ENCODE peak calls at places on chromosomes 3 and 15, in eight cellular contexts. L is HepG2, O is esophagus muscularis mucosa, K is ovary, S is sigmoid colon, G is transverse colon, A is K562, Z is A549. E is an unnamed sample.

GRCh38 chr3:13012228-13012691 is 61.0 kb downstream of the IQSEC1 start:
- DNase-seq in L (no peak), O (no peak), K (no peak), S (peak; percentile 89), G (peak; percentile 80), A (no peak), Z (no peak), E (peak; percentile 70)

GRCh38 chr3:133014325-133014724 is 23.9 kb upstream of the TMEM108 start:
- DNase-seq in L (no peak), O (no peak), K (no peak), S (no peak), G (no peak), A (no peak), Z (no peak), E (no peak)

GRCh38 chr3:30286007-30286669 is 320.3 kb upstream of the TGFBR2 start:
- DNase-seq in L (no peak), O (no peak), K (peak; percentile 63), S (peak; percentile 85), G (peak; percentile 51), A (no peak), Z (peak; percentile 71), E (peak; percentile 77)

GRCh38 chr3:39406368-39407258 is at the start of gene RPSA:
- DNase-seq in L (peak; percentile 96), O (peak; percentile 98), K (peak; percentile 86), S (peak; percentile 98), G (peak; percentile 97), A (peak; percentile 93), Z (peak; percentile 96), E (peak; percentile 96)

GRCh38 chr15:57418640-57419039 is 42.3 kb downstream of the CGNL1 start:
- DNase-seq in L (no peak), O (no peak), K (no peak), S (no peak), G (no peak), A (no peak), Z (no peak), E (no peak)

GRCh38 chr3:160141485-160142185 is 83.6 kb upstream of the C3orf80 start:
- DNase-seq in L (no peak), O (no peak), K (no peak), S (no peak), G (no peak), A (no peak), Z (peak; percentile 71), E (no peak)

GRCh38 chr3:194250104-194251002 is 100.8 kb downstream of the CPN2 start:
- DNase-seq in L (no peak), O (no peak), K (peak; percentile 87), S (peak; percentile 88), G (no peak), A (no peak), Z (no peak), E (peak; percentile 7)

GRCh38 chr15:26867199-26868007 is 541 bp downstream of the GABRA5 start:
- DNase-seq in L (no peak), O (peak; percentile 62), K (no peak), S (no peak), G (no peak), A (no peak), Z (peak; percentile 31), E (no peak)

GRCh38 chr15:43922021-43922420 is 95.2 kb downstream of the WDR76 start:
- DNase-seq in L (no peak), O (no peak), K (no peak), S (no peak), G (no peak), A (no peak), Z (no peak), E (no peak)

GRCh38 chr3:44419923-44420650 is 57.4 kb downstream of the ZNF445 start:
- DNase-seq in L (no peak), O (no peak), K (no peak), S (no peak), G (no peak), A (no peak), Z (no peak), E (no peak)

GRCh38 chr3:114650808-114651207 is 357.0 kb downstream of the TIGIT start:
- DNase-seq in L (peak; percentile 1), O (no peak), K (no peak), S (no peak), G (no peak), A (no peak), Z (peak; percentile 33), E (no peak)

GRCh38 chr3:181711325-181712135 is at the start of gene SOX2:
- DNase-seq in L (peak; percentile 67), O (peak; percentile 90), K (peak; percentile 48), S (peak; percentile 79), G (peak; percentile 48), A (peak; percentile 61), Z (peak; percentile 91), E (peak; percentile 92)

GRCh38 chr3:152234657-152235375 is 33.9 kb upstream of the MBNL1 start:
- DNase-seq in L (no peak), O (no peak), K (no peak), S (no peak), G (no peak), A (no peak), Z (no peak), E (no peak)

GRCh38 chr3:136281966-136282554 is 31.9 kb downstream of the PCCB start:
- DNase-seq in L (no peak), O (no peak), K (peak; percentile 62), S (no peak), G (no peak), A (no peak), Z (no peak), E (no peak)

GRCh38 chr15:63598467-63599400 is 1.5 kb downstream of the FBXL22 start:
- DNase-seq in L (peak; percentile 32), O (peak; percentile 87), K (no peak), S (peak; percentile 89), G (peak; percentile 79), A (no peak), Z (no peak), E (peak; percentile 70)

GRCh38 chr3:127668906-127669305 is 3.8 kb upstream of the ABTB1 start:
- DNase-seq in L (no peak), O (no peak), K (peak; percentile 7), S (peak; percentile 45), G (no peak), A (no peak), Z (no peak), E (peak; percentile 8)

GRCh38 chr15:58201536-58201935 is 63.4 kb downstream of the AQP9 start:
- DNase-seq in L (no peak), O (no peak), K (no peak), S (no peak), G (no peak), A (no peak), Z (no peak), E (no peak)

GRCh38 chr3:17183951-17184550 is 299.3 kb downstream of the PLCL2 start:
- DNase-seq in L (no peak), O (no peak), K (no peak), S (no peak), G (no peak), A (peak; percentile 24), Z (peak; percentile 30), E (no peak)

GRCh38 chr15:79898369-79898768 is 1.6 kb upstream of the MTHFS start:
- DNase-seq in L (no peak), O (no peak), K (no peak), S (no peak), G (no peak), A (no peak), Z (no peak), E (no peak)

GRCh38 chr3:167874667-167875372 is 139.3 kb downstream of the SERPINI1 start:
- DNase-seq in L (no peak), O (no peak), K (no peak), S (no peak), G (no peak), A (no peak), Z (no peak), E (no peak)

GRCh38 chr3:5762506-5762905 is 575.0 kb downstream of the EDEM1 start:
- DNase-seq in L (no peak), O (no peak), K (no peak), S (no peak), G (no peak), A (no peak), Z (no peak), E (no peak)

GRCh38 chr3:50552058-50552435 is 15.5 kb downstream of the C3orf18 start:
- DNase-seq in L (no peak), O (no peak), K (no peak), S (no peak), G (no peak), A (no peak), Z (no peak), E (no peak)
- TF ChIP-seq CTCF in L (no peak), O (no peak), K (no peak), S (no peak), G (no peak), A (no peak), Z (no peak), E (no peak)

GRCh38 chr15:54045397-54045796 is 67.2 kb downstream of the UNC13C start:
- DNase-seq in L (no peak), O (no peak), K (no peak), S (no peak), G (no peak), A (no peak), Z (no peak), E (no peak)
- TF ChIP-seq EP300 in L (no peak), O (no peak), K (no peak), S (no peak), G (no peak), A (no peak), Z (no peak), E (no peak)

GRCh38 chr15:51757463-51757862 is 6.1 kb downstream of the TMOD2 start:
- DNase-seq in L (no peak), O (no peak), K (no peak), S (no peak), G (no peak), A (no peak), Z (no peak), E (no peak)
- TF ChIP-seq CTCF in L (no peak), O (no peak), K (no peak), S (no peak), G (no peak), A (no peak), Z (no peak), E (no peak)

GRCh38 chr3:174859756-174860155 is 622 bp downstream of the NAALADL2 start:
- DNase-seq in L (no peak), O (no peak), K (no peak), S (no peak), G (no peak), A (no peak), Z (no peak), E (no peak)

GRCh38 chr3:174858353-174858752 is 781 bp upstream of the NAALADL2 start:
- DNase-seq in L (no peak), O (no peak), K (no peak), S (no peak), G (no peak), A (no peak), Z (peak; percentile 17), E (no peak)

GRCh38 chr3:174859109-174859735 is at the start of gene NAALADL2:
- DNase-seq in L (no peak), O (no peak), K (no peak), S (no peak), G (no peak), A (no peak), Z (no peak), E (no peak)

GRCh38 chr3:174855002-174855401 is 4.1 kb upstream of the NAALADL2 start:
- DNase-seq in L (no peak), O (no peak), K (no peak), S (no peak), G (no peak), A (no peak), Z (no peak), E (no peak)

DNA sequence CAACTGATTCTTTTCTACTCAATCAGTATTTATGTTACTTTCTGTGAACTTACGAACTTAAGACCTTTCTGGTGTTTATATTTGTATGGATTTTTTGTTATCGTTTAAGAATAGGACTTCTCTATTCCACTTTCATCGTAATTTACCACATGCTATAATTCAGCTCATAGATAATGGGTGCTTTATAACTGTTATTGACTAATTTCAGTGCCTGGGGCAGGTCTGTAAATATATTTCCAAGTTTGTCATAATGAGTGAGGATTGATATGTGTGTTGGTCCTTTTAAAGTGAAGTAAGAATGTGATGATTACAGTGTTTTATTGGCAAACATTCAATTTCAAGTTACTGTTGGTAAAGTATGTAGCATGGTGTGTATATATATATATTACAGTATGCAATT is 1.8 kb upstream of the NAALADL2 start:
- DNase-seq in L (no peak), O (no peak), K (no peak), S (no peak), G (no peak), A (no peak), Z (no peak), E (no peak)
- TF ChIP-seq EP300 in L (no peak), O (no peak), K (no peak), S (no peak), G (no peak), A (no peak), Z (no peak), E (no peak)